ENCODE peak calls at places on chromosome 9, in five cellular contexts. N is pancreas; O is Peyer's patch; U is CD8-positive, alpha-beta T cell; V is foreskin fibroblast. G is an unnamed sample.

GRCh38 chr9:92061184-92061583 is 54.0 kb downstream of the SPTLC1 start:
- DNase-seq in V (no peak), O (no peak), N (no peak), U (no peak), G (no peak)

GRCh38 chr9:88998506-88998905 is 7.2 kb downstream of the S1PR3 start:
- DNase-seq in U (no peak), N (no peak), V (no peak), O (no peak), G (no peak)

GRCh38 chr9:113999256-114000062 is 78.6 kb downstream of the AMBP start:
- DNase-seq in N (peak), U (no peak), O (peak), V (no peak), G (no peak)

GRCh38 chr9:136545065-136545965 is 533 bp downstream of the NOTCH1 start:
- DNase-seq in O (peak), U (no peak), V (no peak), N (no peak), G (peak)

GRCh38 chr9:112844771-112845542 is 45.7 kb downstream of the SLC46A2 start:
- DNase-seq in U (peak), N (peak), O (peak), V (peak), G (peak)

GRCh38 chr9:32430720-32431119 is 46.3 kb downstream of the ACO1 start:
- DNase-seq in N (no peak), V (peak), U (no peak), O (no peak), G (no peak)

GRCh38 chr9:123982535-123982934 is 29.0 kb upstream of the LHX2 start:
- DNase-seq in U (no peak), O (no peak), V (no peak), N (no peak), G (no peak)

GRCh38 chr9:10697044-10697443 is 84.2 kb upstream of the PTPRD start:
- DNase-seq in V (no peak), N (no peak), U (no peak), O (no peak), G (no peak)

GRCh38 chr9:121298016-121298538 is 30.1 kb downstream of the GSN start:
- DNase-seq in V (no peak), N (no peak), U (no peak), O (no peak), G (no peak)

GRCh38 chr9:83469722-83470121 is 68.5 kb downstream of the FRMD3 start:
- DNase-seq in N (no peak), O (no peak), U (no peak), V (no peak), G (no peak)

GRCh38 chr9:128104171-128104618 is 23.3 kb downstream of the PTGES2 start:
- DNase-seq in V (no peak), U (no peak), O (peak), N (peak), G (no peak)

GRCh38 chr9:77864096-77864889 is 167.3 kb downstream of the GNAQ start:
- DNase-seq in U (no peak), O (no peak), V (no peak), N (no peak), G (peak)

GRCh38 chr9:107782381-107782780 is 292.8 kb upstream of the KLF4 start:
- DNase-seq in U (no peak), O (no peak), V (peak), N (no peak), G (no peak)

GRCh38 chr9:36739538-36740116 is 166.9 kb downstream of the MELK start:
- DNase-seq in N (no peak), V (no peak), U (no peak), O (no peak), G (no peak)

GRCh38 chr9:111094433-111095421 is 56.5 kb upstream of the LPAR1 start:
- DNase-seq in U (no peak), N (no peak), O (no peak), V (peak), G (no peak)

GRCh38 chr9:137241490-137242328 is 622 bp downstream of the TUBB4B start:
- DNase-seq in O (peak), U (peak), V (peak), N (peak), G (no peak)

GRCh38 chr9:114285166-114285867 is 37.6 kb upstream of the ORM1 start:
- DNase-seq in U (no peak), V (peak), O (peak), N (no peak), G (no peak)

GRCh38 chr9:69885474-69885929 is 64.9 kb downstream of the CFAP95 start:
- DNase-seq in O (no peak), U (no peak), V (no peak), N (no peak), G (no peak)

GRCh38 chr9:99162759-99163364 is 57.9 kb downstream of the TGFBR1 start:
- DNase-seq in N (no peak), U (no peak), O (no peak), V (no peak), G (no peak)

GRCh38 chr9:96553070-96553469 is 66.6 kb downstream of the CDC14B start:
- DNase-seq in N (no peak), O (no peak), U (no peak), V (peak), G (no peak)

GRCh38 chr9:129567842-129568559 is 52.9 kb downstream of the C9orf50 start:
- DNase-seq in U (no peak), N (no peak), O (no peak), V (peak), G (no peak)
- H3K4me3 ChIP-seq in U (peak), N (peak), O (peak), V (peak), G (no peak)

GRCh38 chr9:129697956-129698757 is 32.7 kb downstream of the PRRX2 start:
- DNase-seq in N (no peak), V (peak), U (no peak), O (no peak), G (no peak)
- TF ChIP-seq CTCF in N (no peak), V (no peak), U (no peak), O (no peak), G (no peak)

GRCh38 chr9:21141427-21141882 is at the start of gene IFNW1:
- DNase-seq in O (no peak), N (no peak), V (peak), U (no peak), G (no peak)

DNA sequence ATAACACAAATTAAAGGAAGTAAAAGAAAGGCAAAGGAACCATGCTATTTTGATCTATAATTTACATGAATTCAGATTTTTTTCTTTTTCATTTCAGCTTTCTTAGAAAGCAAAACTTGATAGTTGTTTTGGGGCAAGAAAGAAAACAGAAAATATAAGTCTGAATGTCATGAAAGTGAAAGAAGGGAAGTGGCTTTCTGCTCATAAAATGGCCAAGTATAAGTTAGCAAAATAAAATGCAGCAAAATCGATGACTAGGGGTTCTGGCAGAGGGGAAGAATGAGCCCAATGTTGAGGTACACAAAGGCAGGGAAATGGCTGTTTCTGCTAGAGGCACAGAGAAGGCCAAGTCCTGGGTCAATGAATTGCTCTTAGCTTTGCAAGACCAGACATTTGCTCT is 3.0 kb upstream of the IFNW1 start:
- DNase-seq in V (no peak), O (no peak), U (no peak), N (no peak), G (peak)
- H3K4me3 ChIP-seq in V (no peak), O (no peak), U (no peak), N (no peak), G (no peak)

GRCh38 chr9:134421888-134422287 is 95.6 kb downstream of the RXRA start:
- DNase-seq in N (no peak), V (no peak), O (no peak), U (no peak), G (no peak)

GRCh38 chr9:134418986-134419683 is 92.9 kb downstream of the RXRA start:
- DNase-seq in U (no peak), O (no peak), N (no peak), V (no peak), G (no peak)

GRCh38 chr9:134420974-134421432 is 94.7 kb downstream of the RXRA start:
- DNase-seq in U (no peak), V (no peak), N (no peak), O (no peak), G (no peak)

GRCh38 chr9:134419684-134420076 is 93.4 kb downstream of the RXRA start:
- DNase-seq in O (no peak), U (no peak), N (no peak), V (no peak), G (no peak)

GRCh38 chr9:134420281-134420835 is 94.1 kb downstream of the RXRA start:
- DNase-seq in N (no peak), V (no peak), U (no peak), O (no peak), G (no peak)
- TF ChIP-seq CTCF in N (no peak), V (no peak), U (no peak), O (no peak), G (no peak)

DNA sequence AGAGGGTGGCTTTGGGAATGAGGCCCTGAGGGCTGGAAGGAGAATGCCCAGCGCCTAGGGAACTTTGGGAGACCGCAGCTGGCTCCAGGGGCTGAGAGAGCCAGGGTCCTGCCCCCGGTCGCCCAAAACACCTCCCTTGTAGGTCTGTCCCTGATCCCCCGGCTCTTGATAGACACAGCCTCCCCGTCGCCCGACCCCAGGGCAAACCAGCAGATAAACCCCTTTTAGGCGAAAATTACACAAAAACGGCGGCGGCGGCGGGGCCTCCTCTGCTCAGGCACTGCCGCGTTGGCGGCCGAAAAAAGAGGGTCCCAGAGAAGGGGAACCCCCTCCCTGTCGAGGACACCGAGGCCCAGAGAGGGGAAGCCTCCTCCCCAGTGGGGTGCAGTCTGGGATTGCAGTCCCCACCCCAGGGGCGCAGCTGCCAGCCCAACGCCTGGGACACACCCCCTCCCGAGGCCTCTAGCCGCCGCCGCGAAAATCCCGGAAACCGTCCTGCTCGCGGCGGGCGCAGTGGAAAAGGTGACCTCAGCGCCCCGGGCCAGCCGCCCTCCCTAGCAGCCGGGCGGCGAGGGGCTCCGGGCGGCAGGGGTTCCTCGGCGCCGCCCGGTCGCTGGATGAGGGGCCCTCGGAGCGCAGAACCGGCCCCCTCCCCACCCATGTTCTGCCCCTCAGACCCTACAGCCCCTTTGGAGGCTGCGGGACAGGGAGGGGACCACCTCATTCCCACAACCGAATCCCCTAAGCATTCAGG is 3.1 kb upstream of the BARX1 start:
- DNase-seq in V (no peak), N (peak), U (no peak), O (peak), G (no peak)
- H3K4me3 ChIP-seq in V (no peak), N (no peak), U (peak), O (peak), G (peak)